ENCODE peak calls at places on chromosomes 1 and 21, in six cellular contexts. One of them, this sample, is unnamed.

GRCh38 chr1:165056914-165057313 is 299.6 kb downstream of the LMX1A start:
- DNase-seq in H1: no peak
- DNase-seq in HCT116: no peak
- DNase-seq in K562: no peak
- DNase-seq in GM12878: no peak
- DNase-seq in HepG2: no peak
- DNase-seq in this sample: no peak

GRCh38 chr21:36369064-36369685 is 16.0 kb upstream of the CHAF1B start:
- DNase-seq in H1: no peak
- DNase-seq in HCT116: no peak
- DNase-seq in K562: no peak
- DNase-seq in GM12878: no peak
- DNase-seq in HepG2: no peak
- DNase-seq in this sample: no peak

GRCh38 chr1:39701092-39701460 is 9.8 kb upstream of the HPCAL4 start:
- DNase-seq in H1: no peak
- DNase-seq in HCT116: no peak
- DNase-seq in K562: no peak
- DNase-seq in GM12878: no peak
- DNase-seq in HepG2: no peak
- DNase-seq in this sample: no peak

GRCh38 chr1:33433509-33434362 is 2.8 kb upstream of the PHC2 start:
- DNase-seq in H1: no peak
- DNase-seq in HCT116: peak; percentile 99
- DNase-seq in K562: peak; percentile 31
- DNase-seq in GM12878: no peak
- DNase-seq in HepG2: peak; percentile 75
- DNase-seq in this sample: no peak

GRCh38 chr1:238628130-238628529 is 737.4 kb upstream of the ZP4 start:
- DNase-seq in H1: no peak
- DNase-seq in HCT116: no peak
- DNase-seq in K562: no peak
- DNase-seq in GM12878: no peak
- DNase-seq in HepG2: no peak
- DNase-seq in this sample: no peak

GRCh38 chr1:94095744-94096469 is 25.0 kb downstream of the ABCA4 start:
- DNase-seq in H1: no peak
- DNase-seq in HCT116: no peak
- DNase-seq in K562: no peak
- DNase-seq in GM12878: no peak
- DNase-seq in HepG2: peak; percentile 41
- DNase-seq in this sample: no peak

GRCh38 chr1:33327587-33328325 is 6.9 kb upstream of the A3GALT2 start:
- DNase-seq in H1: no peak
- DNase-seq in HCT116: no peak
- DNase-seq in K562: no peak
- DNase-seq in GM12878: no peak
- DNase-seq in HepG2: no peak
- DNase-seq in this sample: no peak

GRCh38 chr1:54163051-54163450 is 10.3 kb upstream of the CDCP2 start:
- DNase-seq in H1: no peak
- DNase-seq in HCT116: no peak
- DNase-seq in K562: peak; percentile 59
- DNase-seq in GM12878: no peak
- DNase-seq in HepG2: no peak
- DNase-seq in this sample: no peak

GRCh38 chr1:246632584-246633168 is 66.4 kb downstream of the CNST start:
- DNase-seq in H1: no peak
- DNase-seq in HCT116: no peak
- DNase-seq in K562: no peak
- DNase-seq in GM12878: no peak
- DNase-seq in HepG2: no peak
- DNase-seq in this sample: no peak

GRCh38 chr1:46288485-46289133 is 14.8 kb downstream of the LRRC41 start:
- DNase-seq in H1: no peak
- DNase-seq in HCT116: no peak
- DNase-seq in K562: no peak
- DNase-seq in GM12878: no peak
- DNase-seq in HepG2: no peak
- DNase-seq in this sample: no peak

GRCh38 chr1:92461364-92462097 is 25.2 kb downstream of the GFI1 start:
- DNase-seq in H1: no peak
- DNase-seq in HCT116: no peak
- DNase-seq in K562: no peak
- DNase-seq in GM12878: no peak
- DNase-seq in HepG2: peak; percentile 15
- DNase-seq in this sample: no peak

GRCh38 chr21:36750579-36750959 is 51.7 kb downstream of the SIM2 start:
- DNase-seq in H1: no peak
- DNase-seq in HCT116: no peak
- DNase-seq in K562: no peak
- DNase-seq in GM12878: no peak
- DNase-seq in HepG2: no peak
- DNase-seq in this sample: no peak

DNA sequence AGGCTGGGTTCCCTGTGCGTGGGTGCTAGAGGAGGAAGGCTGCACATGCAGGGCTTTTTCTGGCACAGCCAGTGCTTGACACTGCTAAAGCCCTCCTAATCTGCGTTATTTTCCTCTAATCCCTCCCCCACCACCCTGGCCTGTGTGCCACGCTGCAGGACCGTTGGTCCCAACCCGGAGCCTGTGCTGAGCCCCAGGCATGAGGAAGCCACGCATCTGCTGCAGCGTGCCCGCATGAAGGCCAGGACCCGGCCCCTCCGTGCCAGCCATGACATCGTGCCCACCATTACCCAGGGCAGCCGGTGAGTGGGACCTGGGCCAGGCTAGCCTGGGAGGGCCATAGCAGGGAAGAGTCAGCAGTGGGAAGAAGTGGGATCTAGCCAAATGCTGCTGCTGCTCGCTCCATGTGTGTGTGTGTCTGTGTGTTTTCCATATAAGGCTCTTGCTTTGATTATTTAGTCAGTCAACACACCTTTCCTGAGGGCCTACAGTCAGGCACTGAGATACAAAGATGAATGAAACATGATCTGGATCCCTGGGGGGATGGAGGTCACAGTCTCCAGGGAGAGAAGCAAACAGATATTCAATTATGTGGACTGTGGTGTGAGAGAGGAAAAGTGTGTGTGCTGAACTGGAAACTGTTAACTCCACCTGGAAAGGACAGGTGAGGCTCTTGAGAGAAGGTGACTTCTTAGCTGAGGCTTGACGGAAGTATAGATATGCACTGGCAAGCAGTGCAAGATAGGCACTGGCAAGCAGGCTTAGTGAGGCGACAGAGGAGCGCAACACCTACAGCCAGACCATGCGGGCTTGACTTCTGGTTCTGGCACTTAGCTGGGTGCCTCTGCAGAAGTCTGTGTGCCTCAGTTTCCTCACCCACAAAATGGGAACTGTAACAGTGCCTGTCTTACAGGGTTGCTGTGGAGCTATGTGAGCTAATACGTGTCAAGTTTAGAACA is 15.9 kb downstream of the KIAA1614 start:
- DNase-seq in H1: no peak
- DNase-seq in HCT116: no peak
- DNase-seq in K562: no peak
- DNase-seq in GM12878: no peak
- DNase-seq in HepG2: peak; percentile 55
- DNase-seq in this sample: no peak
- TF ChIP-seq ZNF274 in H1: no peak
- TF ChIP-seq ZNF274 in HCT116: no peak
- TF ChIP-seq ZNF274 in K562: no peak
- TF ChIP-seq ZNF274 in GM12878: no peak
- TF ChIP-seq ZNF274 in HepG2: no peak
- TF ChIP-seq ZNF274 in this sample: no peak

GRCh38 chr1:17433261-17433660 is 6.2 kb downstream of the RCC2 start:
- DNase-seq in H1: no peak
- DNase-seq in HCT116: no peak
- DNase-seq in K562: no peak
- DNase-seq in GM12878: no peak
- DNase-seq in HepG2: no peak
- DNase-seq in this sample: no peak
- H3K4me3 ChIP-seq in H1: peak overlapping the region; percentile 46
- H3K4me3 ChIP-seq in HCT116: no peak overlapping the region
- H3K4me3 ChIP-seq in K562: no peak overlapping the region
- H3K4me3 ChIP-seq in GM12878: no peak overlapping the region
- H3K4me3 ChIP-seq in HepG2: no peak overlapping the region
- H3K4me3 ChIP-seq in this sample: no peak overlapping the region

DNA sequence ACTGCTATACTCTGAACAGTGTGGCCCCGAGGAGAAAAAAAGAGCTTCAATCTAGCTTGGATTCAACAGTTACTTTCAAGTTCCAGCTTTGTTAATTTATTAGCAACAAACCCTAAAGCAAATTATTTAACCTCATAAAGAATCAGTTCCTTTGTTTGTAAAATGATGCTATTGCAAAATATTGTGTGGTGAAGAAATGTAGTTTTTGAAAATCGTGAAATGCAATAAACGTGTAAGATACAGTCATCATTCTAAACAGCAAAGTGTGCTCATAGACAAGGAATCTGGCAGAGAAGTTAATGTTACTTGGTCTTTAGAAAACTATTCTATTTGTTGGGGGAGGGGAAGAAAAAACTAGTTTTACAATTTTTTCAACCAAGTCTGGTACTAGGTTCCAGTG is 297.6 kb upstream of the ADGRL4 start:
- DNase-seq in H1: no peak
- DNase-seq in HCT116: no peak
- DNase-seq in K562: no peak
- DNase-seq in GM12878: no peak
- DNase-seq in HepG2: no peak
- DNase-seq in this sample: no peak
- TF ChIP-seq ZNF274 in H1: no peak
- TF ChIP-seq ZNF274 in HCT116: no peak
- TF ChIP-seq ZNF274 in K562: no peak
- TF ChIP-seq ZNF274 in GM12878: no peak
- TF ChIP-seq ZNF274 in HepG2: no peak
- TF ChIP-seq ZNF274 in this sample: no peak

GRCh38 chr1:234486858-234487830 is 8.2 kb upstream of the TARBP1 start:
- DNase-seq in H1: no peak
- DNase-seq in HCT116: no peak
- DNase-seq in K562: peak; percentile 45
- DNase-seq in GM12878: no peak
- DNase-seq in HepG2: peak; percentile 77
- DNase-seq in this sample: no peak
- H3K4me3 ChIP-seq in H1: no peak overlapping the region
- H3K4me3 ChIP-seq in HCT116: no peak overlapping the region
- H3K4me3 ChIP-seq in K562: no peak overlapping the region
- H3K4me3 ChIP-seq in GM12878: no peak overlapping the region
- H3K4me3 ChIP-seq in HepG2: peak overlapping the region; percentile 40
- H3K4me3 ChIP-seq in this sample: no peak overlapping the region

GRCh38 chr1:112272101-112272772 is 123.8 kb upstream of the CTTNBP2NL start:
- DNase-seq in H1: no peak
- DNase-seq in HCT116: no peak
- DNase-seq in K562: no peak
- DNase-seq in GM12878: peak; percentile 8
- DNase-seq in HepG2: no peak
- DNase-seq in this sample: no peak
- TF ChIP-seq ZNF274 in H1: no peak
- TF ChIP-seq ZNF274 in HCT116: no peak
- TF ChIP-seq ZNF274 in K562: no peak
- TF ChIP-seq ZNF274 in GM12878: no peak
- TF ChIP-seq ZNF274 in HepG2: no peak
- TF ChIP-seq ZNF274 in this sample: no peak

GRCh38 chr1:56171670-56172069 is 407.7 kb downstream of the PLPP3 start:
- DNase-seq in H1: no peak
- DNase-seq in HCT116: no peak
- DNase-seq in K562: no peak
- DNase-seq in GM12878: no peak
- DNase-seq in HepG2: no peak
- DNase-seq in this sample: no peak

GRCh38 chr1:56168176-56168575 is 411.2 kb downstream of the PLPP3 start:
- DNase-seq in H1: no peak
- DNase-seq in HCT116: no peak
- DNase-seq in K562: no peak
- DNase-seq in GM12878: no peak
- DNase-seq in HepG2: no peak
- DNase-seq in this sample: no peak

GRCh38 chr1:56167596-56167995 is 411.8 kb downstream of the PLPP3 start:
- DNase-seq in H1: no peak
- DNase-seq in HCT116: no peak
- DNase-seq in K562: no peak
- DNase-seq in GM12878: no peak
- DNase-seq in HepG2: no peak
- DNase-seq in this sample: no peak

GRCh38 chr1:56169856-56170255 is 409.5 kb downstream of the PLPP3 start:
- DNase-seq in H1: no peak
- DNase-seq in HCT116: no peak
- DNase-seq in K562: no peak
- DNase-seq in GM12878: no peak
- DNase-seq in HepG2: no peak
- DNase-seq in this sample: no peak

DNA sequence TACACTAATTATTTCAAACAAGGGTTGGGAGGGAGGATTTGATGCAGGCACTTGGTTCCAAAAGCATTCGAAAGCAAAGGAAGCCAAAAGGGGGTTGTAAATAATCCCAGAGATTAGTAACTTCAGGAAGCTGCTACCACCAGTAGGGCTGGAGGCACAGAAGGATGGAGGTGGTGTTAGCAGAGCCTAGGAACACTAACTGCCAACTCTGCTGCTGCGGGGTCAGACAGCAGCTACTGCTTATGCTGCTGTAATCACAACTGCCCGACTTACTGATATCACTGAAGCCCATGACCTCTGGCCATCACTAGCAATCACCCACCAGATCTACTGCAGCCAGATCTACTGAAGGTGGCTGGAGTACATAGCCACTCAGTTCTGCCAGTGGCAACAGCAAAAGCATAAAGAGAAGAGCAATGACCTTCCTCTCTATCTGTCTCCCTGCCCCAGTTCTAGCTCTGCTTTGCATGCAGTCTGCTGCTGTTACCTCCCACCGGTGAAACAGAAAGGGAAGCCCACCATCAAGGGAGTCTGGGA is 408.5 kb downstream of the PLPP3 start:
- DNase-seq in H1: no peak
- DNase-seq in HCT116: no peak
- DNase-seq in K562: no peak
- DNase-seq in GM12878: no peak
- DNase-seq in HepG2: no peak
- DNase-seq in this sample: no peak
- H3K4me3 ChIP-seq in H1: no peak overlapping the region
- H3K4me3 ChIP-seq in HCT116: no peak overlapping the region
- H3K4me3 ChIP-seq in K562: no peak overlapping the region
- H3K4me3 ChIP-seq in GM12878: no peak overlapping the region
- H3K4me3 ChIP-seq in HepG2: peak overlapping the region; percentile 31
- H3K4me3 ChIP-seq in this sample: no peak overlapping the region

This sample was measured in NT2/D1.